ENCODE peak calls at places on chromosome 19, in five cellular contexts. T is dorsolateral prefrontal cortex, Z is epithelial cell of esophagus, O is psoas muscle, C is cardiac muscle cell. Y is an unnamed sample.

GRCh38 chr19:17762505-17763229 is 11.4 kb downstream of the FCHO1 start:
- DNase-seq in T (peak), Z (peak), O (no peak), C (peak), Y (no peak)

GRCh38 chr19:800360-801029 is 3.2 kb downstream of the PTBP1 start:
- DNase-seq in T (no peak), Z (peak), O (no peak), C (peak), Y (no peak)

GRCh38 chr19:3292958-3293529 is 68.6 kb downstream of the CELF5 start:
- DNase-seq in T (no peak), Z (no peak), O (no peak), C (no peak), Y (no peak)

GRCh38 chr19:18666304-18666703 is 17.2 kb upstream of the CRTC1 start:
- DNase-seq in T (no peak), Z (no peak), O (no peak), C (no peak), Y (no peak)

GRCh38 chr19:47035127-47035494 is 13.3 kb downstream of the TMEM160 start:
- DNase-seq in T (no peak), Z (peak), O (no peak), C (no peak), Y (no peak)

GRCh38 chr19:50508850-50509190 is 2.2 kb downstream of the JOSD2 start:
- DNase-seq in T (no peak), Z (no peak), O (no peak), C (no peak), Y (no peak)

GRCh38 chr19:56105090-56105701 is 15.9 kb downstream of the ZNF787 start:
- DNase-seq in T (peak), Z (peak), O (peak), C (peak), Y (peak)

GRCh38 chr19:7370546-7370945 is 21.8 kb downstream of the ARHGEF18 start:
- DNase-seq in T (no peak), Z (no peak), O (no peak), C (no peak), Y (no peak)

GRCh38 chr19:2053601-2054389 is 2.8 kb upstream of the MKNK2 start:
- DNase-seq in T (no peak), Z (no peak), O (peak), C (peak), Y (no peak)

GRCh38 chr19:48997972-48998371 is 4.3 kb downstream of the RUVBL2 start:
- DNase-seq in T (no peak), Z (peak), O (no peak), C (peak), Y (no peak)

GRCh38 chr19:48635263-48635965 is 1.8 kb downstream of the DBP start:
- DNase-seq in T (no peak), Z (peak), O (peak), C (peak), Y (peak)

GRCh38 chr19:3188627-3189596 is 3.2 kb downstream of the NCLN start:
- DNase-seq in T (no peak), Z (no peak), O (no peak), C (no peak), Y (no peak)

GRCh38 chr19:37172368-37173366 is at the start of gene ZNF585A:
- DNase-seq in T (peak), Z (peak), O (peak), C (peak), Y (peak)

GRCh38 chr19:48793271-48793670 is 17.6 kb downstream of the BCAT2 start:
- DNase-seq in T (no peak), Z (no peak), O (no peak), C (no peak), Y (no peak)

DNA sequence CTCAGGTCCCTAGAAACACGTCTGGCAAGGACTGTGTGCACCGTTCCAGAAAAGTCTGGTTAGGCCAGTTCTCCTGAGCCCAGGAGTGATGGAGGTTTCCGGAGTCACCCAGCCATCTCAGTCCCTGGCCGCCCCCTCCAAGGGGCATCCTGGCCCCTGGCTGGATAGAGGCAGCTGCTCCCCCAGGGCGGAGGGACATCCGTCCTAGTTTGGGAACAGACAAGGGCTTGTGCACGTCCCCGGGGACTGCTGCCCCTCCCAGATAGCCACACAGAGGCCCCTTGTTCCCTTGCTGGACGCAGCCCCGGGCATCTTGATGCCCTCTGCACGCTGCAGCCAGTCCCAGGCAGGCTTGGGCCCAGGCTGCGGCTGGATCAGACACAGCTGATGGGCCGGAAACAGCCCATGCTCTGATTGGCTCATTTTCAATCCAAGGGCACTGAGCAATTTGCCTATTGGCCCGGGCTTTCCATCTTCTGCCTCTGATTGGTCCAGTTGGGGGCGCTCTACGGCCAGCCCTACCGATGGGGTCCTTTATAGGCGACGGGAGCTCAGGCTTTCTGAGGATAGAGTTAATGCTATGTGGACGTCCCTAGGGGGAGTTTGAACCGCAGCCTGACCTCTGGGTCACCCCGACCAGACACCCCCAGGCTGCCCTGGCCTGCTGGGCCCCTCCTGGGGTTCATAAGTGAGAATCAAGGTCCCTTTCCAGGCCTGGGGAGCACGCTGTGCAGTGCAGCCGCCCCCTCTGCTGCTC is 3.7 kb downstream of the S1PR2 start:
- DNase-seq in T (peak), Z (no peak), O (peak), C (peak), Y (no peak)
- TF ChIP-seq CTCF in T (no peak), Z (no peak), O (no peak), C (no peak), Y (no peak)

GRCh38 chr19:40804783-40805242 is 5.8 kb downstream of the EGLN2 start:
- DNase-seq in T (no peak), Z (no peak), O (no peak), C (no peak), Y (no peak)
- TF ChIP-seq CTCF in T (no peak), Z (peak), O (no peak), C (peak), Y (no peak)

GRCh38 chr19:16190736-16191135 is 5.5 kb downstream of the FAM32A start:
- DNase-seq in T (no peak), Z (no peak), O (no peak), C (no peak), Y (no peak)
- TF ChIP-seq CTCF in T (no peak), Z (no peak), O (no peak), C (no peak), Y (no peak)

DNA sequence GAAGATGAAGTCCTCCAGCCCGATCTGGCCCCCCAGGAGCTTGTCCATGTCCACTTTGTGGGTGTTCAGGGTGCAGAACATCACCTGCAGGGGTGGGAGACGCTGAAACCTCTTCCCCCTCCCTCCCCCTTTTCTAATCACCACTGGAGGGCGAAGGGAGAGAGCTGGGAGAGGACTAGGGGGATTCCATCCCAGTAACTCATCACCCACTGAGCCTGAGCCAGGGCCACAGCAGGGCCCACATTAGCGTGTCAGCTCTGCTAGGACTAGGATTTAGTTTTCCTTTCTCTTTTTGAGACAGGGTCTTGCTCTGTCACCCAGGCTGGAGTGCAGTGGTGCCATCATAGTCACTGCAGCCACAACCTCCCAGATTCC is 5.5 kb upstream of the PTGER1 start:
- DNase-seq in T (no peak), Z (no peak), O (no peak), C (no peak), Y (no peak)
- TF ChIP-seq CTCF in T (no peak), Z (no peak), O (no peak), C (no peak), Y (no peak)

DNA sequence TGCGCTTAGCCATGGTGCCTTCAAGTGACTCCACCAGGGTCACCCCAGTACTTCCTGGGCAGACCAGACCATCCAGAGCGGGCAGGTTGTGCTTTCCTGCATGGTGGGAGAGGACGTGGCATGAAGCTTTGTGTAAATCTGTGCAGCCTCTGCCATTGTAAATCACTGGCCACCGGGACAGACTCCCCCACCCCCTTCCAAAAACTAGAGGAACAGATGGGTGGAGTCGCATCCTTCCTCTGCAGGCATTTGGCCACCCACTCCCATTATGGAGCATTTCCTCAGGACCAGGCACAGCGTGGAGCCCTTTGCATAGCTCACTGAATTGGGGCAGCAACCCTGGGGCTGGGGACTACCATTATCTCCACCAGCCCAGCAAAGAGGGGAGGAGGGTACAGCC is 8.2 kb downstream of the BCKDHA start:
- DNase-seq in T (no peak), Z (no peak), O (no peak), C (no peak), Y (no peak)
- TF ChIP-seq CTCF in T (no peak), Z (no peak), O (no peak), C (no peak), Y (no peak)

GRCh38 chr19:34508540-34508939 is 27.0 kb downstream of the WTIP start:
- DNase-seq in T (no peak), Z (no peak), O (no peak), C (no peak), Y (no peak)
- TF ChIP-seq CTCF in T (no peak), Z (no peak), O (no peak), C (no peak), Y (no peak)

DNA sequence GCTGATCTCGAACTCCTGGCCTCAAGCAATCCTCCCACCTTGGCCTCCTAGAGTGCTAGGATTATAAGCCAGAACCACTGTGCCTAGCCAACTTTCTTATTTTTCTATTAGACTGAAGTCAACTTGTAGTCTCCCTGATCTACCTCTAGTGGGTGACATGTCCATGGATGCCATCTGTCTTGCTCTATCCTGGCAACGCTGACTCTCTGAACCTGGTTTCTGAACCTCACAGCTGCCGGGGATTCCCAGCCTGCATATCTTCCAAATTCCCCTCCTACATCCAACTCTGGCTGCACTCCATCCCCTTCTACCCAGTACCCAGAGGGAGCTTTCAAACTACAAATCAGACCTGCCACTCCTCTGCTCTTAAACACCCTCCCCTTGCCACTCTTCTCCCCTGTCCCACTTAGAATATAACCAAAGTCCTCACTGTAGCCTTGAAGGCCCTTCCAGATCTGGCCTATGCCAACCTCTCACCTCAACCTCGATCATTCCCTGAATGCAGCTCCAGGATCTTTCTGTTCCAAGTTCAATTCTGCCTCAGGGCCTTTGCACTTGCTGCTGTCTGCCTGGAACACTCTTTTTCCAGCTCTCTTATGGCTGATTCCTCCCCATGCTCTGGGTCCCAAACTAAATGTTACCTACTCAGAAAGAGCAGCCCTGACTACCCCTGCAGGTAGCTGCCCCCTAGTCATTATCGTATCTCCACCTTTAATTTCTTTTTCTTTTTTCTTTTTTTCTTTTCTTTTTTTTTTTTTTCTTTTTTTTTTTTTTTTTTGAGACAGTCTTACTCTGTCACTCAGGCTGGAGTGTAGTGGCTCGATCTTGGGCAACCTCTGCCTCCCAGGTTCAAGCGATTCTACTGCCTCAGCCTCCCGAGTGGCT is 2.2 kb downstream of the CLIP3 start:
- DNase-seq in T (no peak), Z (peak), O (peak), C (peak), Y (no peak)
- TF ChIP-seq CTCF in T (no peak), Z (peak), O (no peak), C (peak), Y (no peak)

DNA sequence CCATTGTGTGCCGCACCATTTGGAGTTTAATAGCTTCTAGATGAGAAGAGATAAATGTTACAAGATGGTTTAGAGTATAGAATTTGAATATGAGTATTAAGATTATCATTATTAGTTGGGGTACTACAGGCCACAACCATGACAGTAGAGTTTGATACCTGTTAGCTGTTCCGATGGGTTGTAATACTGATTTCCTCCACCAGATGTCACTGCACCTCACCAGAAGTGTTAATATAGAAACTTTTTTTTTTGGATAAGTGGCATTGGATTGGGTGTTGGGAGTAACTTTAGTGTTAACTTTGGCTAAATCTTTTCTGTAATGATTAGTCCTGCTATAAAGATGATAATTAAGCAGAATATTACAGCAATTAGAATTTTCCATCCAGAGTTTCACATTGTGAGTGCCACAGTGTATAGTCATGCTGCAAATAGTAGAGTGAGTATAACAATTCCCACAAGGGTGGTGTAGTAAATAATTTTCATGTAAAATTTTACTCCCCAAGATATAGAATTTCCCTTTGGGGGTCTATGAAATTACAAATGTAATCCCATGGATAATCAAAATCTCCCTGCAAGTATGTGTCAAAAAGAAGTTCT is 56.3 kb downstream of the PSG3 start:
- DNase-seq in T (no peak), Z (peak), O (no peak), C (peak), Y (no peak)
- TF ChIP-seq CTCF in T (peak), Z (peak), O (peak), C (peak), Y (peak)

GRCh38 chr19:16000024-16000687 is 51.3 kb downstream of the OR10H4 start:
- DNase-seq in T (no peak), Z (no peak), O (no peak), C (no peak), Y (no peak)
- TF ChIP-seq CTCF in T (no peak), Z (no peak), O (no peak), C (no peak), Y (no peak)

DNA sequence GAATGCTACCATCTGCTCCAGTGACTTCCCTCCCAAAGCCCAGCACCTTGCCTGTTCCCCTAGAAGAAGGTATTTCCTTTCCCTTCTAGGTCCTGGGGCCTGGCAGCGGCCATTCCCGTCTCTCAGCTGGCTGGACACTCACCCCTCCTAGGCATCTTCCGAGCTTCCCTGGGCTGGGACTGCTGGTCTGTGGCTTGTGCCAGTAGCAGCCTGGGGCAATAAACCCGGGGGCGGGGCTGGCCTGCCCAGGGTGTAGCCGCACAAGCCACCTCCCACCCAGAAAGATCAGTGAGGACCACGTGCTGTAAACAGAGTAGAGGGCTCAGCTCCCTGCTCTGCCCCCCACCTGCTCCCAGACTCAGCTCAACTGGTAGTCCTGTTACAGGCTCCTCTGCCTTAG is 15.0 kb downstream of the LIPE start:
- DNase-seq in T (peak), Z (no peak), O (peak), C (no peak), Y (no peak)
- TF ChIP-seq CTCF in T (no peak), Z (no peak), O (no peak), C (no peak), Y (no peak)

Y was measured in activated B cell treated with CpG ODN at 0.5 μM for 24 hours.